ENCODE peak calls at places on chromosomes 1 and 21, in nine cellular contexts. B is fibroblast of the aortic adventitia, R is pancreas, D is psoas muscle, F is body of pancreas, J is activated B cell treated with CpG ODN at 0.5 μM for 24 hours, A is osteocyte, M is upper lobe of right lung, I is GM13977. V is an unnamed sample.

GRCh38 chr1:156911587-156912298 is 8.7 kb upstream of the LRRC71 start:
- DNase-seq in B (peak), R (no peak), D (no peak), F (no peak), J (no peak), A (no peak), M (no peak), I (no peak), V (no peak)

GRCh38 chr1:110879758-110880606 is 7.0 kb downstream of the CD53 start:
- DNase-seq in B (no peak), R (no peak), D (no peak), F (peak), J (no peak), A (no peak), M (no peak), I (peak), V (no peak)

GRCh38 chr1:19655718-19656080 is 9.0 kb upstream of the HTR6 start:
- DNase-seq in B (no peak), R (no peak), D (no peak), F (no peak), J (no peak), A (no peak), M (no peak), I (no peak), V (no peak)

GRCh38 chr1:62117416-62117815 is 77.2 kb upstream of the L1TD1 start:
- DNase-seq in B (no peak), R (no peak), D (no peak), F (no peak), J (no peak), A (no peak), M (no peak), I (no peak), V (no peak)

GRCh38 chr1:7967206-7967605 is 5.7 kb downstream of the PARK7 start:
- DNase-seq in B (no peak), R (no peak), D (no peak), F (no peak), J (no peak), A (no peak), M (no peak), I (no peak), V (no peak)

GRCh38 chr1:43152866-43153265 is 19.2 kb downstream of the EBNA1BP2 start:
- DNase-seq in B (peak), R (no peak), D (no peak), F (no peak), J (no peak), A (no peak), M (no peak), I (no peak), V (no peak)

GRCh38 chr1:173097001-173097400 is 46.3 kb upstream of the TNFSF18 start:
- DNase-seq in B (peak), R (no peak), D (no peak), F (no peak), J (no peak), A (no peak), M (no peak), I (no peak), V (no peak)

GRCh38 chr1:228210076-228210651 is 2.3 kb downstream of the OBSCN start:
- DNase-seq in B (no peak), R (no peak), D (peak), F (no peak), J (no peak), A (peak), M (no peak), I (no peak), V (peak)

GRCh38 chr1:192697771-192698170 is 61.8 kb downstream of the RGS13 start:
- DNase-seq in B (no peak), R (no peak), D (no peak), F (no peak), J (no peak), A (no peak), M (no peak), I (no peak), V (no peak)

GRCh38 chr1:246526380-246526779 is 19.3 kb upstream of the SMYD3 start:
- DNase-seq in B (no peak), R (no peak), D (no peak), F (no peak), J (no peak), A (no peak), M (no peak), I (no peak), V (no peak)

GRCh38 chr21:17900990-17901385 is 81.8 kb upstream of the C21orf91 start:
- DNase-seq in B (no peak), R (no peak), D (no peak), F (no peak), J (no peak), A (no peak), M (no peak), I (no peak), V (no peak)

GRCh38 chr21:17903029-17903806 is 84.1 kb upstream of the C21orf91 start:
- DNase-seq in B (peak), R (no peak), D (no peak), F (no peak), J (no peak), A (no peak), M (no peak), I (peak), V (no peak)

GRCh38 chr21:17901458-17902092 is 82.4 kb upstream of the C21orf91 start:
- DNase-seq in B (peak), R (no peak), D (no peak), F (no peak), J (no peak), A (no peak), M (no peak), I (no peak), V (no peak)

GRCh38 chr21:17903929-17904639 is 84.9 kb upstream of the C21orf91 start:
- DNase-seq in B (peak), R (no peak), D (no peak), F (no peak), J (no peak), A (no peak), M (no peak), I (no peak), V (no peak)

DNA sequence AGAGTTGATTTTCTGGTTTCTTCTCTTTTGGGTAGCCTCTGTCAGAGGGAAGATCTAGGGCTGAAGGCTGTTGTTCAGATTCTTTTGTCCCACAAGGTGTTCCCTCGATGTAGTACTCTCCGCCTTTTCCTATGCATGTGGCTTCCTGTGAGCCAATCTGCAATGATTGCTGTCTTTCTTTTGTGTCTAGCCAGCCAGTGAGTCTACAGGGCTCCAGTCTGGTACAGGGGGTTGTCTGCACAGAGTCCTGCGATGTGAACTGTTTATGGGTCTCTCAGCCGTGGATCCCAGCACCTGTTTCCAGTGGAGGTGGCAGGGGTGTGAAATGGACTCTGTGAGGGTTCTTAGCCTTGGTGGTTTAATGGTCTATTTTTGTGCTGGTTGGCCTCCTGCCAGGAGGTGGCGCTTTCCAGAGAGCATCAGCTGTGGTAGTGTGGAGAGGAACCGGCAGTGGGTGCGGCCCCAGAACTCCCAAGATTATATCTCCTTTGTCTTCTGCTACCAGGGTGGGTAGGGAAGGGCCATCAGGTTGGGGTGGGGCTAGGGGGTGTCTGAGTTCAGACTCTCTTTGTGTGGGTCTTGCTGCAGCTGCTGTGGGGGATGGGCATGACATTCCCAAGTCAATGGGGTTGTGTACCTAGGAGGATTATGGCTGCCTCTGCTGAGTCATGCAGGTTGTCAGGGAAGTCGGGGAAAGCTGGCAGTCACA is 81.3 kb upstream of the C21orf91 start:
- DNase-seq in B (no peak), R (no peak), D (peak), F (peak), J (no peak), A (no peak), M (no peak), I (no peak), V (no peak)
- TF ChIP-seq CTCF in B (no peak), R (no peak), D (no peak), F (no peak), J (no peak), A (no peak), M (no peak), I (peak), V (no peak)

DNA sequence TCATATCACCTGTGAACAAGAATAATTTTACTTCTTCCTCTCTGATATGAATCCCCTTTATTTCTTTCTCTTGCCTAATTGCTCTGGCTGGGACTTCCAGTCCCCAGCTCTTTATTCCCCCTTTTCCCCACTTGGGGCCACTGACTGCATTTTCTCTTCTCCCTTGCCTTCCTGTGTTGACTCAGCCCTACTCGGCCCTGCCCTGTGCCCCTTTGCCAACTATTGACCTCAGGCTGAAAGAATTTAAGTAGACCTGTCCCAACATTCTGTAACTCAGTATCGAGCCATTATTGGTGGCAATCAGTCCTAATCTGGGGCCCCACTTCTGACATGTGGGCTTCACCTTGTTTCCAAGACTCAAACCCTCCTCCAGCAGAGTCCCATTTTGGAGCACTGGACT is 60.6 kb upstream of the STUM start:
- DNase-seq in B (peak), R (no peak), D (no peak), F (peak), J (no peak), A (no peak), M (no peak), I (no peak), V (no peak)
- TF ChIP-seq CTCF in B (no peak), R (no peak), D (no peak), F (no peak), J (no peak), A (no peak), M (no peak), I (no peak), V (no peak)

DNA sequence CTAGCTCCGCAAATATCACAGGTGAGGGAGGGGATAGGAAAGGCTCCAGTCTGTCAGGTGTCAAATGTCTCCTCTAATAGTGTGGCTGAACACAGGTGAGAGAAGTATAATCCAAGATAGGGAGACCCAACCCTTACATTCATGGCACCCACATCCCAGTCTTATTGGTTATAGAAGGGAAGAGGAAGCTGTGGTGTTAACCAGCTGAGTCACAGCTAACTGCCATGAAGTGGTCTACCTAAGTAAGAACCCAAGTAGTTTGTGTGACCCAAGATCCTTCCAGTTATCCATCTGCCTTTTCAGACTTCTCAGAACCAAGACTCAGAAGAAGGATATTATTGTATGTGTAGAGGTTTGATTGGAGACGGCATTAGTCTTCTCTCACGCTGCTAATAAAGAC is 37.1 kb downstream of the DDAH1 start:
- DNase-seq in B (no peak), R (no peak), D (no peak), F (no peak), J (no peak), A (no peak), M (no peak), I (no peak), V (no peak)
- TF ChIP-seq CTCF in B (no peak), R (no peak), D (no peak), F (no peak), J (no peak), A (no peak), M (no peak), I (no peak), V (no peak)

GRCh38 chr1:211329764-211330201 is 3.1 kb downstream of the TRAF5 start:
- DNase-seq in B (no peak), R (no peak), D (no peak), F (no peak), J (no peak), A (peak), M (no peak), I (peak), V (no peak)

GRCh38 chr1:211330282-211330936 is 3.8 kb downstream of the TRAF5 start:
- DNase-seq in B (no peak), R (no peak), D (no peak), F (no peak), J (no peak), A (peak), M (no peak), I (no peak), V (no peak)

GRCh38 chr1:211332036-211332616 is 5.5 kb downstream of the TRAF5 start:
- DNase-seq in B (no peak), R (no peak), D (no peak), F (no peak), J (no peak), A (no peak), M (no peak), I (no peak), V (no peak)

GRCh38 chr1:211332839-211333238 is 6.2 kb downstream of the TRAF5 start:
- DNase-seq in B (peak), R (no peak), D (no peak), F (no peak), J (no peak), A (no peak), M (no peak), I (no peak), V (no peak)

DNA sequence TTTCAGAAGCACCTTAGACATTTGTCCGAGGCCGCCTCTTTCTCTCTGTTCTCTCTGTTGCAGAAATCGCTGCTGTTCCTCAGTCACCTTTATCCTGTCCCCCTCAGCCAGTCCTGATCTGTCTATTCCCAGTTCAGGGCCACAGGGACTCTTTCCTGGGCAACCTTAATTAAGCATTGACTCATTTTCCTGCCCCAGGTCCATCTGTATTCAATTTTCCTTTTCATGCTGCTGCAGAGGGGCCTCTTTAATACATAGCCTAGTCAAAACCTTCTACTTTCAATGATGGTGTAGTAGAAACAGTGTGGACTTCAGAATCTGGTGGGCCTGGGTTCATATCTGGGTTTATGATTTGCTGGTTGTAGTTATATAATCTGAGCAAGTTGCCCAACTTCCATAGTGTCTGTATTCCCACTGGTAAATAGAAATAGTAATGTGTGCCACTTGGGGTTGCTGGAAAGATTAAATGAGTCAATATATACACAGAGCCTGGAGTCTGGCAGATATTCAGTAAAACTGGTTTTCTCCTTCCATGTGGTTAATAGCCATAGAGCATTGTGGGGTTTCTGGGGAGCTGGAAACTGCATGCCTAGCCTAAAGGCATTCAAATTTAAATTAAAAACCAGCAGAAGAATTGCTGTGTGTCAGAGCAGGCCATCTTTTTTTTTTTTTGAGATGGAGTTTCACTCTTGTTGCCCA is 4.5 kb downstream of the TRAF5 start:
- DNase-seq in B (peak), R (no peak), D (no peak), F (no peak), J (no peak), A (no peak), M (no peak), I (no peak), V (no peak)
- TF ChIP-seq CTCF in B (no peak), R (no peak), D (no peak), F (no peak), J (no peak), A (no peak), M (no peak), I (no peak), V (no peak)

GRCh38 chr1:80657707-80658106 is 1143.0 kb upstream of the ADGRL2 start:
- DNase-seq in B (no peak), R (no peak), D (no peak), F (no peak), J (no peak), A (no peak), M (no peak), I (no peak), V (no peak)

GRCh38 chr1:80657048-80657653 is 1143.6 kb upstream of the ADGRL2 start:
- DNase-seq in B (no peak), R (no peak), D (no peak), F (no peak), J (no peak), A (no peak), M (no peak), I (no peak), V (no peak)

GRCh38 chr1:80656628-80657019 is 1144.1 kb upstream of the ADGRL2 start:
- DNase-seq in B (no peak), R (no peak), D (no peak), F (no peak), J (no peak), A (no peak), M (no peak), I (no peak), V (no peak)

GRCh38 chr1:80656011-80656627 is 1144.6 kb upstream of the ADGRL2 start:
- DNase-seq in B (no peak), R (no peak), D (no peak), F (peak), J (no peak), A (no peak), M (no peak), I (peak), V (no peak)
- TF ChIP-seq CTCF in B (no peak), R (no peak), D (no peak), F (peak), J (no peak), A (peak), M (no peak), I (peak), V (peak)

GRCh38 chr21:20737227-20737626 is 261.0 kb upstream of the NCAM2 start:
- DNase-seq in B (no peak), R (no peak), D (no peak), F (no peak), J (no peak), A (no peak), M (no peak), I (no peak), V (no peak)

GRCh38 chr21:20741445-20741844 is 256.8 kb upstream of the NCAM2 start:
- DNase-seq in B (no peak), R (no peak), D (no peak), F (no peak), J (no peak), A (no peak), M (no peak), I (no peak), V (no peak)

DNA sequence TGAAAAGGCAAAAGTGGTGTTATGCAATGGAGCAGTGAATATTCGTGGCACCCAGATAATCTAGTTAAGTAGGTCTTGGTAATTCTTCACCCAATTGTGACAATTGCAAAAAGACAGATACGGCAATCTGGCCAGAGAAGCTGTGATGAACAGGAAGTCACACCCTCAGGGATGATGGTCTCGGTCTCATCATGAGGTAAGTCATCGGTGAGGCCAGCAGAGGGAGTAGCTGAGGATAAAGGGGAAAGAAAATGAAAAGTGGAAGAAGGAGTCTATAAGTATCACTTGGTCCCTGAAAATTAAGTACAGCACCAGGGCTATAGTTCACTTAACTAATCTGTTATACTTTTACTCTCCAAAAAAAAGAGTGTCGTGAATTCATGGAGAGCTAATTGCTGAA is 258.8 kb upstream of the NCAM2 start:
- DNase-seq in B (no peak), R (no peak), D (no peak), F (no peak), J (no peak), A (no peak), M (no peak), I (no peak), V (no peak)
- TF ChIP-seq CTCF in B (no peak), R (no peak), D (no peak), F (no peak), J (no peak), A (peak), M (no peak), I (no peak), V (peak)

DNA sequence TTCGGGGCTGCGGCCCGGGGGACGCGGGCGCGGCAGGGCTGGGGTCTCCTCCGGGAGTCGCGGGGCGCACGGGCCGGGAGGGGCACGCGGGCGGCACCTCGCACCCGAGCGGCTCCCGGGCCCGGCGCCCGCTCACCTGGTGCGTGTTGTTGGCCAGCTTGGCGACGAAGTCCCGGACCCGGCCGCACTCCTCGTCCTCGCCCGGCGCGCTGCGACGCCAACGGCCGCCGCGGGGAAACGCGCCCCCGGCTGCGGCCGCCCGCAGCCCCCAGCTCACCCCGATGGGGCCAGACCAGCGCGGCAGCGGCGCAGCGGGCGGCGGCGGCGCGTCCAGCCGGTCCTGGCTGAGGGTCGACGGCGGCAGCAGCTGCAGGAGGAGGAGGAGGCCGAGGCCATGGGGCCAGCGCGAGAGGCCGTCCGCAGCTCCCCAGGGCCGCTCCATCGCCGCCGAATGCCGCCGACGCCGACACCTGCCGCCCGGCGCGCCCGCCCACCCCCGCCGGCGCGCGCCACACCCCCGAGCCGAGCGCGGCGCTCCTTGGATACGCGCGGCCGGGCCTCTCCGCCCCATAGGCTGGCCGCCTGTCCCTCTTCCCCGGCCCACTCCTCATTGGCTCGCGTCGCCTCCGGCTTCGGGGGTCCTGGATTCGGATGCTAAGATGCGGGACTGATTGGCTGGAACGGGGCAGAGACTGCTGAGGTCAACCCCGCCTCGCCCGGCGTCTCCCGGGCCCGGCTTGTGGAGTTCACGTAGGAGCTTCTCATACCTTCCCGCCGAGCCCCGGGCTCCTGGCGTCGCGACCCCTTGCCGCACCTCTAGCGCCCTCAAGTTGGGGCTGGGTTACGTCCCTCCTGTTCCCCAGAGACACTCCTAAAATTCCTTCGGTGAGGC is at the start of gene SORT1:
- DNase-seq in B (peak), R (peak), D (peak), F (peak), J (peak), A (peak), M (peak), I (peak), V (peak)
- TF ChIP-seq CTCF in B (no peak), R (no peak), D (no peak), F (no peak), J (no peak), A (no peak), M (no peak), I (no peak), V (no peak)

V was measured in type B pancreatic cell.